ENCODE peak calls at places on chromosomes 5 and 9, in six cellular contexts. I is GM12892, V is H1, Y is HepG2, U is K562, M is GM12878. G is an unnamed sample.

GRCh38 chr5:19891658-19892057 is 96.3 kb downstream of the CDH18 start:
- DNase-seq in M (no peak), U (no peak), I (no peak), Y (no peak), V (no peak), G (no peak)

GRCh38 chr9:88187631-88188030 is 49.4 kb upstream of the SPATA31C2 start:
- DNase-seq in I (no peak), U (no peak), Y (no peak), V (no peak), M (no peak), G (no peak)

GRCh38 chr5:123046222-123046621 is 9.7 kb upstream of the PPIC start:
- DNase-seq in V (no peak), M (no peak), U (no peak), Y (no peak), I (no peak), G (no peak)

GRCh38 chr5:32543291-32543690 is 42.1 kb upstream of the SUB1 start:
- DNase-seq in V (no peak), I (no peak), M (no peak), Y (no peak), U (no peak), G (no peak)

GRCh38 chr9:98219364-98219716 is 26.9 kb upstream of the CORO2A start:
- DNase-seq in I (no peak), M (no peak), Y (no peak), U (no peak), V (no peak), G (no peak)

GRCh38 chr9:72228282-72228681 is 79.0 kb downstream of the GDA start:
- DNase-seq in I (no peak), Y (no peak), M (no peak), U (no peak), V (no peak), G (no peak)

GRCh38 chr5:127072861-127073846 is at the start of gene C5orf63:
- DNase-seq in M (peak), Y (peak), V (no peak), I (peak), U (peak), G (peak)

GRCh38 chr5:78594946-78595921 is 53.3 kb downstream of the LHFPL2 start:
- DNase-seq in I (no peak), U (peak), M (no peak), V (no peak), Y (peak), G (no peak)

GRCh38 chr9:135474915-135475314 is 4.7 kb upstream of the PPP1R26 start:
- DNase-seq in M (no peak), I (peak), Y (peak), V (no peak), U (peak), G (no peak)

GRCh38 chr5:158413125-158413680 is 554.3 kb upstream of the CLINT1 start:
- DNase-seq in M (no peak), U (no peak), Y (no peak), I (no peak), V (no peak), G (no peak)

GRCh38 chr9:136539427-136540412 is 6.1 kb downstream of the NOTCH1 start:
- DNase-seq in V (no peak), I (peak), U (peak), M (peak), Y (no peak), G (peak)

GRCh38 chr5:159616967-159617366 is 286.7 kb upstream of the IL12B start:
- DNase-seq in U (no peak), I (no peak), V (no peak), Y (no peak), M (no peak), G (no peak)

GRCh38 chr5:10632110-10632903 is 68.4 kb downstream of the ANKRD33B start:
- DNase-seq in M (peak), U (no peak), Y (no peak), I (peak), V (no peak), G (peak)

GRCh38 chr9:110126986-110127864 is 80.7 kb downstream of the C9orf152 start:
- DNase-seq in M (no peak), V (no peak), I (no peak), Y (peak), U (no peak), G (no peak)

GRCh38 chr9:136840877-136841645 is 1.2 kb upstream of the AJM1 start:
- DNase-seq in M (no peak), I (no peak), Y (peak), V (no peak), U (no peak), G (no peak)

GRCh38 chr5:179268399-179268952 is 76.8 kb downstream of the ADAMTS2 start:
- DNase-seq in U (no peak), V (no peak), Y (peak), I (no peak), M (no peak), G (no peak)

GRCh38 chr5:173880306-173880985 is 7.7 kb upstream of the CPEB4 start:
- DNase-seq in M (no peak), U (no peak), I (no peak), Y (no peak), V (no peak), G (no peak)

DNA sequence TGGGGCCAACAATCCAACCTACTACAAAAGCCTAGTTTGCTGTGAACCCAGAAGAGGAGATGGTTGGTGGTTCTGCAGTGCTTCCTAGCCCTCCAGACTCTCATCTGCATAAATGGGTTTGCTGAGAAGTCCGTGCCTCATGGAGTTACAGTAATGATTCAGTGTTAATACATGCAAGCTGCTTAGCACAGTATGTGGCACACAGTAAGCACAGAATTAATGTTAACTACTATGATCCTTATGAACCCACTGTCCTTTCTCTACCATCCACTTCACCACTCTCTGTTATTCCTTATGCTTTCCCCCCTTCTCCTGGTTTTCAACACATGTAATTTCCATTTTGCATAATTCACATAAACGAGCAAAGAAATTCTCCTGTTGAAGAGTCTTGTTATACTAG is 99.9 kb downstream of the ACTBL2 start:
- DNase-seq in M (no peak), U (no peak), V (no peak), I (no peak), Y (no peak), G (no peak)
- TF ChIP-seq TAF1 in M (no peak), U (no peak), V (no peak), I (no peak), Y (no peak), G (no peak)

DNA sequence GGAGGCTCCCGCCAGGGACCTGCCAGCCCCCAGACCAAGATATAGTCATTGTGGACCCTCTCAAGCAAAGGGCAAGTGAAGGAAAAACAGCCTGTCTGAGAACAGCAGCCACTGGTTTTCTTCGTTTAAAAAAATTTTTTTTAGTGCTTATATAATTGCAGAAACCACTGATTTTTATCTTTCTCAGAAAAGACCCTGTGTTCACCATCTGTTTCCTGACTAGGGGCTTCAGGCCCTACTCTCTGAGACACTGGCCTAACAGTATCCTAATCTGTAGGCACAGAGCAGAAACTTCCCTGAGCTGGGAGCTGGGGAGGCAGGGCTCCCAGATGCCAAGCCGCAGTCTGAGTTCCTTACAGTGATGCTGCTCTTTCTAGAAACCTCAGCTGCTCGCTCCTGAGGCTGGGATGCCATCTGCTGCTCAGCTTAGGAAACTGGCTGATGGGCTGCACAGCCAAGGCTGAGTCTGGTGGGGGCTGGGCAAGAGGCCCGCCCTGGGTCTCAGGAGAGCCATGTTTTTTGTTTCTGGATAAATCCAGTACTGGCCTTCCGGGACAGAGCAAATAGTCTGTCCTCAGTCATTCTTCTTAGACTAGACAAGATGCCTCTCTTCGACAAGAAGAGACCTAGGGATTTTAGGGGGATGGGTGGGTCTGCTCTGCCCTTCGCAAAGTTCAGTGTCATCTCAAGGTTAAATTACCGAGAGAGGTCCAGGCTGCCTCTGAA is 31.0 kb upstream of the MATR3 start:
- DNase-seq in M (peak), U (peak), V (peak), I (peak), Y (peak), G (peak)
- TF ChIP-seq POLR2A in M (no peak), U (no peak), V (no peak), I (no peak), Y (no peak), G (no peak)

GRCh38 chr5:57784106-57784505 is 301.5 kb upstream of the ACTBL2 start:
- DNase-seq in V (no peak), U (no peak), M (no peak), I (no peak), Y (no peak), G (no peak)
- TF ChIP-seq TAF1 in V (no peak), U (no peak), M (no peak), I (no peak), Y (no peak), G (no peak)

GRCh38 chr5:136054133-136054996 is 25.6 kb downstream of the TGFBI start:
- DNase-seq in I (no peak), Y (no peak), V (no peak), U (no peak), M (no peak), G (no peak)

GRCh38 chr5:136055612-136056302 is 27.0 kb downstream of the TGFBI start:
- DNase-seq in I (no peak), V (no peak), Y (no peak), M (no peak), U (no peak), G (no peak)

GRCh38 chr5:136053336-136054121 is 24.7 kb downstream of the TGFBI start:
- DNase-seq in Y (peak), U (peak), V (no peak), M (no peak), I (no peak), G (no peak)

GRCh38 chr5:136051486-136052220 is 22.9 kb downstream of the TGFBI start:
- DNase-seq in Y (no peak), V (no peak), U (no peak), I (no peak), M (no peak), G (no peak)

GRCh38 chr5:136052692-136053335 is 24.0 kb downstream of the TGFBI start:
- DNase-seq in V (no peak), M (no peak), Y (no peak), I (no peak), U (no peak), G (no peak)
- TF ChIP-seq POLR2A in V (no peak), M (no peak), Y (peak), I (no peak), U (no peak), G (no peak)